ENCODE peak calls at places on chromosomes 11 and 22, in four cellular contexts. One of them, this sample, is unnamed.

GRCh38 chr11:102831709-102832492 is 11.5 kb downstream of the MMP3 start:
- DNase-seq in neuronal stem cell: no peak
- DNase-seq in uterus: no peak
- DNase-seq in naive thymus-derived CD4-positive, alpha-beta T cell: no peak
- DNase-seq in this sample: no peak

GRCh38 chr11:75867778-75868374 is 52.9 kb downstream of the UVRAG start:
- DNase-seq in neuronal stem cell: peak; percentile 31
- DNase-seq in naive thymus-derived CD4-positive, alpha-beta T cell: peak; percentile 48
- DNase-seq in uterus: peak; percentile 47
- DNase-seq in this sample: peak; percentile 61

GRCh38 chr11:76888989-76889388 is 28.3 kb downstream of the ACER3 start:
- DNase-seq in naive thymus-derived CD4-positive, alpha-beta T cell: no peak
- DNase-seq in neuronal stem cell: no peak
- DNase-seq in uterus: no peak
- DNase-seq in this sample: no peak

GRCh38 chr11:102279641-102280170 is 37.6 kb upstream of the BIRC3 start:
- DNase-seq in naive thymus-derived CD4-positive, alpha-beta T cell: no peak
- DNase-seq in neuronal stem cell: no peak
- DNase-seq in uterus: peak; percentile 28
- DNase-seq in this sample: peak; percentile 79

GRCh38 chr11:14537134-14537599 is 17.0 kb upstream of the PSMA1 start:
- DNase-seq in neuronal stem cell: peak; percentile 18
- DNase-seq in naive thymus-derived CD4-positive, alpha-beta T cell: peak; percentile 62
- DNase-seq in uterus: no peak
- DNase-seq in this sample: no peak

GRCh38 chr22:23787600-23787896 is 782 bp downstream of the SMARCB1 start:
- DNase-seq in naive thymus-derived CD4-positive, alpha-beta T cell: no peak
- DNase-seq in neuronal stem cell: no peak
- DNase-seq in uterus: no peak
- DNase-seq in this sample: no peak

GRCh38 chr22:48477031-48477721 is 1350.5 kb downstream of the BRD1 start:
- DNase-seq in uterus: no peak
- DNase-seq in naive thymus-derived CD4-positive, alpha-beta T cell: no peak
- DNase-seq in neuronal stem cell: no peak
- DNase-seq in this sample: peak; percentile 29

GRCh38 chr11:72263363-72263762 is 19.4 kb upstream of the PHOX2A start:
- DNase-seq in uterus: no peak
- DNase-seq in naive thymus-derived CD4-positive, alpha-beta T cell: no peak
- DNase-seq in neuronal stem cell: no peak
- DNase-seq in this sample: no peak

GRCh38 chr11:57379732-57380131 is 1.2 kb downstream of the PRG3 start:
- DNase-seq in uterus: no peak
- DNase-seq in neuronal stem cell: peak; percentile 56
- DNase-seq in naive thymus-derived CD4-positive, alpha-beta T cell: no peak
- DNase-seq in this sample: no peak

GRCh38 chr11:110857885-110858555 is 145.8 kb upstream of the ARHGAP20 start:
- DNase-seq in uterus: peak; percentile 15
- DNase-seq in naive thymus-derived CD4-positive, alpha-beta T cell: no peak
- DNase-seq in neuronal stem cell: no peak
- DNase-seq in this sample: no peak

GRCh38 chr22:49113758-49114157 is 713.9 kb downstream of the BRD1 start:
- DNase-seq in naive thymus-derived CD4-positive, alpha-beta T cell: no peak
- DNase-seq in neuronal stem cell: no peak
- DNase-seq in uterus: no peak
- DNase-seq in this sample: no peak

GRCh38 chr11:19232910-19233503 is 7.7 kb downstream of the E2F8 start:
- DNase-seq in naive thymus-derived CD4-positive, alpha-beta T cell: no peak
- DNase-seq in neuronal stem cell: no peak
- DNase-seq in uterus: no peak
- DNase-seq in this sample: no peak

GRCh38 chr22:17719911-17720310 is 54.4 kb downstream of the BID start:
- DNase-seq in neuronal stem cell: no peak
- DNase-seq in naive thymus-derived CD4-positive, alpha-beta T cell: no peak
- DNase-seq in uterus: no peak
- DNase-seq in this sample: no peak

GRCh38 chr22:48152154-48152775 is 1389.8 kb downstream of the TBC1D22A start:
- DNase-seq in uterus: no peak
- DNase-seq in neuronal stem cell: no peak
- DNase-seq in naive thymus-derived CD4-positive, alpha-beta T cell: no peak
- DNase-seq in this sample: no peak

GRCh38 chr11:30431127-30431814 is 108.4 kb downstream of the ARL14EP start:
- DNase-seq in naive thymus-derived CD4-positive, alpha-beta T cell: no peak
- DNase-seq in uterus: no peak
- DNase-seq in neuronal stem cell: no peak
- DNase-seq in this sample: no peak

GRCh38 chr11:7630002-7630401 is 43.3 kb downstream of the CYB5R2 start:
- DNase-seq in uterus: no peak
- DNase-seq in naive thymus-derived CD4-positive, alpha-beta T cell: no peak
- DNase-seq in neuronal stem cell: no peak
- DNase-seq in this sample: no peak

GRCh38 chr11:69791266-69791665 is 16.1 kb upstream of the FGF4 start:
- DNase-seq in neuronal stem cell: no peak
- DNase-seq in uterus: no peak
- DNase-seq in naive thymus-derived CD4-positive, alpha-beta T cell: no peak
- DNase-seq in this sample: no peak

GRCh38 chr11:27414644-27415043 is 51.6 kb upstream of the CCDC34 start:
- DNase-seq in naive thymus-derived CD4-positive, alpha-beta T cell: no peak
- DNase-seq in neuronal stem cell: no peak
- DNase-seq in uterus: no peak
- DNase-seq in this sample: no peak

GRCh38 chr11:43937434-43938411 is 4.7 kb upstream of the C11orf96 start:
- DNase-seq in naive thymus-derived CD4-positive, alpha-beta T cell: no peak
- DNase-seq in neuronal stem cell: no peak
- DNase-seq in uterus: no peak
- DNase-seq in this sample: no peak
- H3K4me3 ChIP-seq in naive thymus-derived CD4-positive, alpha-beta T cell: no peak overlapping the region
- H3K4me3 ChIP-seq in neuronal stem cell: no peak overlapping the region
- H3K4me3 ChIP-seq in uterus: no peak overlapping the region
- H3K4me3 ChIP-seq in this sample: no peak overlapping the region

GRCh38 chr11:67204837-67205236 is 61.4 kb upstream of the GRK2 start:
- DNase-seq in uterus: no peak
- DNase-seq in naive thymus-derived CD4-positive, alpha-beta T cell: no peak
- DNase-seq in neuronal stem cell: no peak
- DNase-seq in this sample: no peak
- H3K4me1 ChIP-seq in uterus: no peaks in the 10 kb centered on the region
- H3K4me1 ChIP-seq in naive thymus-derived CD4-positive, alpha-beta T cell: no peaks in the 10 kb centered on the region
- H3K4me1 ChIP-seq in neuronal stem cell: no peaks in the 10 kb centered on the region
- H3K4me1 ChIP-seq in this sample: peaks cover 8% of the 10 kb centered on the region

GRCh38 chr22:36546092-36546804 is 17.3 kb upstream of the EIF3D start:
- DNase-seq in uterus: no peak
- DNase-seq in naive thymus-derived CD4-positive, alpha-beta T cell: no peak
- DNase-seq in neuronal stem cell: peak; percentile 63
- DNase-seq in this sample: peak; percentile 81
- H3K4me3 ChIP-seq in uterus: no peak overlapping the region
- H3K4me3 ChIP-seq in naive thymus-derived CD4-positive, alpha-beta T cell: no peak overlapping the region
- H3K4me3 ChIP-seq in neuronal stem cell: no peak overlapping the region
- H3K4me3 ChIP-seq in this sample: no peak overlapping the region

GRCh38 chr11:16280256-16280682 is 76.1 kb downstream of the SOX6 start:
- DNase-seq in neuronal stem cell: no peak
- DNase-seq in naive thymus-derived CD4-positive, alpha-beta T cell: no peak
- DNase-seq in uterus: no peak
- DNase-seq in this sample: peak; percentile 82
- H3K4me1 ChIP-seq in neuronal stem cell: peaks cover 5% of the 10 kb centered on the region
- H3K4me1 ChIP-seq in naive thymus-derived CD4-positive, alpha-beta T cell: no peaks in the 10 kb centered on the region
- H3K4me1 ChIP-seq in uterus: no peaks in the 10 kb centered on the region
- H3K4me1 ChIP-seq in this sample: peaks cover 23% of the 10 kb centered on the region

DNA sequence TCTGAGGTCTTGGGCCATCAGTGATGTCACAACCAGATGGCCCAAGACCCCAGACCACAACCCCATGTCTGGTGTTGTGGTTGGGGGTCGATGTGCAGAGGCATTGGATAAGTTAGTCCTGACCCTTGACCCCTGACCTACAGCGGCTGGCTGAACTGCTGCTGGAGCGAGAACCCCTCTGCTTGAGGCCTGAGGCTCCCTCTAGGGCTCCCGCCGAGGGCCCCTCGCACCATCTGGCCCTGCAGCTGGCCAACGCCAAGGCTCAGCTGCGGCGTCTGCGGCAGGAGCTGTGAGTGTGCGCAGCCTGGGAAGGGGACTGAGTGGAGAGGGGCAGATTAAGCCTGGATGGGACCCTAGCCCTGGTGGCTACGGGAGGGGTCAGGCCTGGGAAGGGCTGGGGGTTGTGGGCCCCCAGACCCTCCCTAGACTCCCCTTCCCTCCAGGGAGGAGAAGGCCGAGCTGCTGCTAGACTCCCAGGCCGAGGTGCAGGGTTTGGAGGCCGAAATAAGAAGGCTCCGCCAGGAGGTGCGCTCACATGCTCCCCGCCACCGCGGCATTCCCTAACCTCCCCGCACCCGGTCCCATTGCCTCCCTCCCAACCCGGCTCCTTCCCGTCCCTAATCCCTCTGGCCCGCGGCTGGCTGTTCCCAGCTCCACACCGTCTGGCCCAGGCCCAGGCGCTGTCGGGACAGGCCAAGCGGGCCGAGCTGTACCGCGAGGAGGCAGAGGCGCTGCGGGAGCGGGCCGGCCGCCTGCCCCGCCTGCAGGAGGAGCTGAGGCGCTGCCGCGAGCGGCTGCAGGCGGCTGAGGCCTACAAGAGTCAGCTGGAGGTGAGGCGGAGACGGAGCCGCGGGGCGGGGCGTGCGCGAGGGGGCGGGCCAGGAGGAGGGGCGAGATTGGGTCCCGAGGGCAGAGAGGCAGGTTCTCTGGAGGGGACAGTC is 2.1 kb downstream of the CCDC88B start:
- DNase-seq in naive thymus-derived CD4-positive, alpha-beta T cell: peak; percentile 88
- DNase-seq in neuronal stem cell: peak; percentile 80
- DNase-seq in uterus: peak; percentile 80
- DNase-seq in this sample: peak; percentile 96
- H3K4me3 ChIP-seq in naive thymus-derived CD4-positive, alpha-beta T cell: no peak overlapping the region
- H3K4me3 ChIP-seq in neuronal stem cell: peak overlapping the region; percentile 70
- H3K4me3 ChIP-seq in uterus: peak overlapping the region; percentile 30
- H3K4me3 ChIP-seq in this sample: peak overlapping the region; percentile 26

GRCh38 chr22:50247748-50248147 is 2.9 kb upstream of the TUBGCP6 start:
- DNase-seq in uterus: no peak
- DNase-seq in neuronal stem cell: no peak
- DNase-seq in naive thymus-derived CD4-positive, alpha-beta T cell: peak; percentile 35
- DNase-seq in this sample: peak; percentile 49
- H3K4me1 ChIP-seq in uterus: peaks cover 6% of the 10 kb centered on the region
- H3K4me1 ChIP-seq in neuronal stem cell: peaks cover 35% of the 10 kb centered on the region
- H3K4me1 ChIP-seq in naive thymus-derived CD4-positive, alpha-beta T cell: peaks cover 37% of the 10 kb centered on the region
- H3K4me1 ChIP-seq in this sample: peaks cover 5% of the 10 kb centered on the region

This sample was measured in HAP-1.